ENCODE peak calls at places on chromosomes 12 and 14, in five cellular contexts. Q is HCT116, I is left ventricle myocardium inferior, P is astrocyte, B is GM23338. J is an unnamed sample. For H3K4me1, the result is how much of the 10 kb centered on the place peaks cover.

GRCh38 chr12:85741051-85741450 is 95.2 kb downstream of the RASSF9 start:
- DNase-seq in Q (no peak), I (no peak), P (no peak), B (no peak), J (no peak)

GRCh38 chr12:102526701-102527100 is 46.3 kb upstream of the IGF1 start:
- DNase-seq in Q (no peak), B (no peak), I (no peak), P (peak), J (no peak)

GRCh38 chr14:71322660-71323250 is 415.5 kb downstream of the PCNX1 start:
- DNase-seq in P (peak), B (no peak), Q (no peak), I (no peak), J (no peak)

GRCh38 chr12:64496839-64497400 is 45.0 kb downstream of the TBK1 start:
- DNase-seq in I (no peak), P (no peak), B (no peak), Q (no peak), J (no peak)

GRCh38 chr12:95764848-95765247 is 25.7 kb downstream of the NTN4 start:
- DNase-seq in P (peak), Q (no peak), I (no peak), B (no peak), J (no peak)

GRCh38 chr14:91947196-91948184 is at the start of gene FBLN5:
- DNase-seq in B (peak), P (peak), Q (no peak), I (peak), J (no peak)

GRCh38 chr12:78795934-78796445 is 68.6 kb upstream of the SYT1 start:
- DNase-seq in P (peak), Q (no peak), I (no peak), B (no peak), J (no peak)

GRCh38 chr12:98059659-98060343 is 455.6 kb upstream of the TMPO start:
- DNase-seq in Q (no peak), B (no peak), P (no peak), I (no peak), J (no peak)

GRCh38 chr12:11622774-11623375 is 26.6 kb upstream of the ETV6 start:
- DNase-seq in P (no peak), Q (no peak), B (peak), I (no peak), J (no peak)

GRCh38 chr12:54859502-54859901 is 5.2 kb downstream of the MUCL1 start:
- DNase-seq in Q (no peak), I (no peak), P (no peak), B (peak), J (no peak)

GRCh38 chr12:24398605-24399004 is 449.1 kb upstream of the SOX5 start:
- DNase-seq in I (no peak), Q (no peak), P (no peak), B (no peak), J (no peak)

GRCh38 chr12:29783773-29784666 is at the start of gene TMTC1:
- DNase-seq in P (peak), B (peak), Q (no peak), I (peak), J (peak)

GRCh38 chr14:74979442-74980397 is 23.0 kb upstream of the EIF2B2 start:
- DNase-seq in P (peak), I (no peak), Q (no peak), B (peak), J (peak)

GRCh38 chr14:64191756-64192155 is 102.4 kb downstream of the ESR2 start:
- DNase-seq in B (no peak), Q (no peak), I (no peak), P (peak), J (no peak)

GRCh38 chr12:110583137-110584059 is at the start of gene PPTC7:
- DNase-seq in P (peak), I (peak), B (peak), Q (peak), J (peak)

GRCh38 chr14:32764131-32764530 is 174.5 kb upstream of the NPAS3 start:
- DNase-seq in I (no peak), B (no peak), Q (no peak), P (peak), J (no peak)

GRCh38 chr12:123245678-123246077 is 12.4 kb downstream of the MTRFR start:
- DNase-seq in P (no peak), Q (no peak), B (no peak), I (no peak), J (no peak)

GRCh38 chr12:113818833-113819232 is 147.3 kb downstream of the RBM19 start:
- DNase-seq in P (no peak), I (no peak), B (peak), Q (no peak), J (no peak)

GRCh38 chr12:110353211-110353965 is 50.1 kb downstream of the ANAPC7 start:
- DNase-seq in B (no peak), Q (no peak), P (no peak), I (no peak), J (peak)

GRCh38 chr14:91883770-91884169 is 16.4 kb upstream of the TC2N start:
- DNase-seq in P (no peak), B (no peak), Q (no peak), I (peak), J (no peak)

GRCh38 chr14:64422753-64423152 is 34.6 kb downstream of the MTHFD1 start:
- DNase-seq in P (peak), B (no peak), Q (no peak), I (no peak), J (no peak)

GRCh38 chr14:102726191-102726949 is 50.9 kb upstream of the TRAF3 start:
- DNase-seq in Q (no peak), I (no peak), P (no peak), B (no peak), J (no peak)

GRCh38 chr14:53742226-53742607 is 214.4 kb downstream of the BMP4 start:
- DNase-seq in P (no peak), Q (peak), I (no peak), B (peak), J (no peak)

GRCh38 chr12:101441835-101442234 is 33.3 kb upstream of the SPIC start:
- DNase-seq in B (no peak), Q (no peak), I (no peak), P (no peak), J (no peak)

GRCh38 chr12:122876724-122877123 is 19.2 kb downstream of the VPS37B start:
- DNase-seq in Q (no peak), B (no peak), P (no peak), I (no peak), J (no peak)

GRCh38 chr14:39229222-39229543 is 4.5 kb upstream of the MIA2 start:
- DNase-seq in I (no peak), P (no peak), B (no peak), Q (no peak), J (no peak)

GRCh38 chr12:100138048-100138907 is 4.4 kb downstream of the BLTP3B start:
- DNase-seq in I (no peak), B (no peak), Q (no peak), P (no peak), J (no peak)

GRCh38 chr12:63911336-63911735 is 66.8 kb downstream of the SRGAP1 start:
- DNase-seq in B (no peak), Q (no peak), I (no peak), P (peak), J (no peak)

GRCh38 chr12:84913151-84913550 is 552 bp upstream of the SLC6A15 start:
- DNase-seq in B (peak), P (no peak), I (no peak), Q (no peak), J (no peak)

GRCh38 chr12:97984951-97985350 is 522.3 kb downstream of the RMST start:
- DNase-seq in Q (no peak), P (no peak), I (no peak), B (no peak), J (no peak)

GRCh38 chr12:6957151-6957701 is 6.1 kb downstream of the PTPN6 start:
- DNase-seq in B (no peak), P (no peak), Q (no peak), I (no peak), J (peak)

GRCh38 chr12:6957741-6958608 is 6.8 kb downstream of the PTPN6 start:
- DNase-seq in B (no peak), P (no peak), I (no peak), Q (no peak), J (no peak)

GRCh38 chr12:6960291-6961277 is 9.4 kb downstream of the PTPN6 start:
- DNase-seq in B (no peak), I (peak), P (peak), Q (no peak), J (no peak)

GRCh38 chr12:6959376-6960290 is 8.5 kb downstream of the PTPN6 start:
- DNase-seq in I (peak), Q (no peak), B (no peak), P (no peak), J (no peak)

DNA sequence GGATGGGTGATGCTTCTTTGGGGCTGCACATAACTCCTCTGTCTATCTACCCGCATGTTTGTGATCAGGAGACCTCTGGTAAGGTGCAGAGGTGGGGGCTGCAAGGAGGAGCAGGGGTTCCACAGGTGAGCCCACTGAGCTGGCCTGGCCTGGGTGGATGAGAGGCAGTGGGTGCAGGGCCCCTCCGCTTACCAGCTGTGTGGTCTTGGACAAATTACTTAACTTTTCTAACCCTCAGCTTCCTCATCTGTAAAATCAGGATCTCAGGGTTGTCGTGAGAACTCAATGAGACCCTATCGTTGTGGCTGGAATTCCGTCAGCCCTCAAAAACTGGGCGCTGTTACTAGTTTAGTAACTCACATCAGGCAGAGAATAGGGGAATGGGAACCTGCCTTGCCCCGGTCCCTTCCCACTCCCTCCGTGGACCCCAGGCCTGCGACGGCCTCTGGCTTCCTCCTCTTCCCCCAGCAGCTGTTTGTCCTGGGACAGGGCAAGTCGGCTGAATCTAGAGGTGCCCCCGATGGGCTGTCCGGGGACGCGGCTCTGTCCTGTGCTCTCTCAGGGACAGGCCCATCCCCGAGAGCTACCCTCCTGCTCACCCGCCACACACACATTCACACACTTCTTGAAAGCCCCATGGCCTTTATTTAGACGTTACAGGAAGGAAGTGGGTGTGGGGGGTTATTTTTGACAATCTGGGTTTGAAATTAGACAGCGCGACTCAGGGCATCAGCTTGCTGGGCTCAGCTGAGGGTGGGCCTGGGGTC is 7.6 kb downstream of the PTPN6 start:
- DNase-seq in I (peak), P (no peak), B (no peak), Q (no peak), J (peak)
- H3K4me3 ChIP-seq in I (peak), P (no peak), B (no peak), Q (no peak), J (peak)

DNA sequence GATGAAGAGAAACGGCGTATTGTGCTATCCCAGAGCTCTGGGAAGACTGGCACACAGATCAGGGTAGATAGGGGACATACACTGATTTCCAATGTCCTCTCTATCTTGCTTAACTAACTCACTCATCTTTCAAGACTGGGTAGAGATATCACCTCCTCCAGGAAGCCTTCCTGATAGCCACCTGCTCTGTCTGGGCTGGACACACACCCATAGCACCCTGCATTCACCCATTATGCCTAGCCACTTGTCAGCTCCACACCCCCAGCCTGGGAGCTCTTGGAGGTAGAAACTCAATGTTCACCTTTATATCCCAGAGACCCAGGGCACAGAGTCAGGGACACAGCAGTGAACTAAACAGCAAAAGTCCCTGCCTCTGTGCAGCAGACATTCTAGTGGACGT is 52.0 kb downstream of the ACTN1 start:
- DNase-seq in Q (no peak), I (no peak), B (no peak), P (no peak), J (no peak)
- H3K4me1 ChIP-seq in Q (under half), I (half or more), B (under half), P (under half), J (under half)

GRCh38 chr12:127550271-127550670 is 716.7 kb upstream of the TMEM132C start:
- DNase-seq in Q (no peak), I (no peak), P (peak), B (no peak), J (no peak)
- H3K27ac ChIP-seq in Q (no peak), I (no peak), P (peak), B (no peak), J (no peak)

GRCh38 chr12:80756875-80757274 is 40.2 kb downstream of the MYF5 start:
- DNase-seq in I (no peak), B (no peak), Q (no peak), P (peak), J (no peak)
- H3K4me3 ChIP-seq in I (no peak), B (no peak), Q (no peak), P (no peak), J (no peak)